ENCODE peak calls at places on chromosomes 3 and 15, in eight cellular contexts. P, H, E, X, F, A, D and Y are unnamed samples. For H3K9me3, the result is how much of the 10 kb centered on the place peaks cover.

GRCh38 chr3:123792473-123793201 is 91.5 kb downstream of the MYLK start:
- DNase-seq in P (no peak), H (no peak), E (peak), X (peak), F (no peak), A (no peak), D (no peak), Y (no peak)

GRCh38 chr3:16183601-16184270 is 9.3 kb downstream of the GALNT15 start:
- DNase-seq in P (no peak), H (no peak), E (peak), X (peak), F (peak), A (no peak), D (peak), Y (no peak)

GRCh38 chr3:138862924-138863775 is 28.4 kb upstream of the PIK3CB start:
- DNase-seq in P (peak), H (no peak), E (peak), X (peak), F (peak), A (peak), D (peak), Y (no peak)

GRCh38 chr3:12430086-12430485 is 54.2 kb upstream of the TSEN2 start:
- DNase-seq in P (no peak), H (no peak), E (no peak), X (no peak), F (no peak), A (no peak), D (no peak), Y (no peak)

GRCh38 chr3:61565569-61565968 is 4.2 kb downstream of the PTPRG start:
- DNase-seq in P (no peak), H (no peak), E (no peak), X (no peak), F (no peak), A (no peak), D (no peak), Y (no peak)

GRCh38 chr15:33735637-33736247 is 232.6 kb upstream of the CHRM5 start:
- DNase-seq in P (no peak), H (peak), E (peak), X (peak), F (no peak), A (peak), D (peak), Y (no peak)

GRCh38 chr3:13846716-13847570 is 32.9 kb downstream of the WNT7A start:
- DNase-seq in P (no peak), H (no peak), E (no peak), X (no peak), F (no peak), A (no peak), D (no peak), Y (no peak)

GRCh38 chr15:74428970-74429783 is 4.6 kb downstream of the SEMA7A start:
- DNase-seq in P (no peak), H (no peak), E (no peak), X (no peak), F (no peak), A (no peak), D (no peak), Y (no peak)

GRCh38 chr3:135170732-135171131 is 375.7 kb downstream of the EPHB1 start:
- DNase-seq in P (no peak), H (no peak), E (no peak), X (no peak), F (no peak), A (no peak), D (no peak), Y (no peak)

GRCh38 chr3:72380711-72381508 is 467.3 kb downstream of the SHQ1 start:
- DNase-seq in P (no peak), H (no peak), E (no peak), X (no peak), F (no peak), A (no peak), D (no peak), Y (no peak)

GRCh38 chr15:89495638-89496145 is 691 bp downstream of the RHCG start:
- DNase-seq in P (no peak), H (no peak), E (no peak), X (no peak), F (no peak), A (no peak), D (no peak), Y (no peak)

GRCh38 chr3:81723732-81724313 is 37.6 kb downstream of the GBE1 start:
- DNase-seq in P (no peak), H (peak), E (peak), X (peak), F (no peak), A (no peak), D (peak), Y (no peak)

GRCh38 chr3:159844801-159845261 is 143.8 kb upstream of the IL12A start:
- DNase-seq in P (no peak), H (no peak), E (peak), X (no peak), F (no peak), A (no peak), D (no peak), Y (no peak)

GRCh38 chr3:170585008-170585936 is 603 bp downstream of the SLC7A14 start:
- DNase-seq in P (no peak), H (peak), E (peak), X (no peak), F (no peak), A (no peak), D (no peak), Y (no peak)

GRCh38 chr3:170584585-170585007 is 1.3 kb downstream of the SLC7A14 start:
- DNase-seq in P (peak), H (peak), E (peak), X (peak), F (peak), A (peak), D (peak), Y (no peak)

GRCh38 chr3:170589113-170589512 is 3.2 kb upstream of the SLC7A14 start:
- DNase-seq in P (no peak), H (peak), E (no peak), X (no peak), F (no peak), A (no peak), D (no peak), Y (no peak)

GRCh38 chr3:170585937-170586310 is at the start of gene SLC7A14:
- DNase-seq in P (no peak), H (peak), E (peak), X (no peak), F (no peak), A (no peak), D (no peak), Y (no peak)
- H3K4me3 ChIP-seq in P (peak), H (peak), E (peak), X (peak), F (no peak), A (peak), D (peak), Y (no peak)

DNA sequence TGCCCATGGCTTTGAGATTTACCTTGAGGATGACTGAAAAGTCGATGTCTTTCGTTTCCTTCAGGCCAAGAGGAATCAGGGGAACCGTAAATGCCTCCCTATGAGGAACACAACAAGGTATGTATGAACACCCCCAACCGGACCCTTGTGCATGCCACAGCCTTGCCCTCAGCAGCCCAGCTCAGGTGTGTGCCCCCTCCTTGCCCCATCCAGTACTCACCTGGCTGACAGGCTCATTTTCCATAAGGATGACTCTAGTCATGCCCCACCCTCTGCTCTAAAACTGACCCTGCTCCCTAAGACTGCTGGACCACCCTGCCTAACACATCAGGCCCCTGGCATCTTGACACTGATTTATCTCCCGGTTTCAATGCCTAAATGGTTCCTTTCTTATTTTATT is 270.0 kb downstream of the GOLGA6L6 start:
- DNase-seq in P (no peak), H (no peak), E (no peak), X (no peak), F (no peak), A (no peak), D (no peak), Y (no peak)
- H3K9me3 ChIP-seq in P (under half), H (under half), E (under half), X (under half), F (under half), A (half or more), D (under half), Y (under half)

GRCh38 chr3:66133050-66133757 is 87.6 kb upstream of the SLC25A26 start:
- DNase-seq in P (no peak), H (no peak), E (peak), X (peak), F (no peak), A (no peak), D (no peak), Y (no peak)
- H3K4me3 ChIP-seq in P (no peak), H (no peak), E (no peak), X (no peak), F (no peak), A (no peak), D (no peak), Y (no peak)

GRCh38 chr3:52723935-52724334 is 18.0 kb downstream of the SPCS1 start:
- DNase-seq in P (no peak), H (no peak), E (no peak), X (no peak), F (no peak), A (no peak), D (no peak), Y (no peak)

GRCh38 chr3:52721742-52722033 is 15.8 kb downstream of the SPCS1 start:
- DNase-seq in P (no peak), H (no peak), E (no peak), X (no peak), F (no peak), A (no peak), D (no peak), Y (no peak)

GRCh38 chr3:52722491-52722890 is 16.6 kb downstream of the SPCS1 start:
- DNase-seq in P (no peak), H (no peak), E (no peak), X (no peak), F (no peak), A (no peak), D (no peak), Y (no peak)

GRCh38 chr3:52721002-52721741 is 15.3 kb downstream of the SPCS1 start:
- DNase-seq in P (no peak), H (no peak), E (peak), X (no peak), F (no peak), A (no peak), D (no peak), Y (no peak)

DNA sequence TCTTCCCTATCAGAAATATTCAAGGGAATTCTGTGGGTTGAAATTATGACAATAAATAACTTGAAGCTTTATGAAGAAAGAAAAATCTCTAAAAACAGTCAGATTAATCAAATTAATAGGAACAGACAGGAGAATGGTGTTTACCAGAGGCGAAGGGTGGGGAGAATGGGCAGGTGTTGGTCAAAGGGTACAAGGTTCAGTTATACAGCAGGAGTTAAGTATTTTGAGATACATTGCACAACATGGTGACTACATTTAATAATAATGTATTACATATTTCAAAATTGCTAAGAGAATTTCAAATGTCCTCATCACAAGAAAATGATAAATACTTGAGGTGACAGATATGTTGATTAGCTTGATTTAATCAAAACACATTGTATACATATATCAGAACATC is 18.6 kb downstream of the SPCS1 start:
- DNase-seq in P (no peak), H (no peak), E (no peak), X (no peak), F (no peak), A (no peak), D (no peak), Y (no peak)
- H3K9me3 ChIP-seq in P (under half), H (under half), E (under half), X (under half), F (under half), A (under half), D (under half), Y (under half)

DNA sequence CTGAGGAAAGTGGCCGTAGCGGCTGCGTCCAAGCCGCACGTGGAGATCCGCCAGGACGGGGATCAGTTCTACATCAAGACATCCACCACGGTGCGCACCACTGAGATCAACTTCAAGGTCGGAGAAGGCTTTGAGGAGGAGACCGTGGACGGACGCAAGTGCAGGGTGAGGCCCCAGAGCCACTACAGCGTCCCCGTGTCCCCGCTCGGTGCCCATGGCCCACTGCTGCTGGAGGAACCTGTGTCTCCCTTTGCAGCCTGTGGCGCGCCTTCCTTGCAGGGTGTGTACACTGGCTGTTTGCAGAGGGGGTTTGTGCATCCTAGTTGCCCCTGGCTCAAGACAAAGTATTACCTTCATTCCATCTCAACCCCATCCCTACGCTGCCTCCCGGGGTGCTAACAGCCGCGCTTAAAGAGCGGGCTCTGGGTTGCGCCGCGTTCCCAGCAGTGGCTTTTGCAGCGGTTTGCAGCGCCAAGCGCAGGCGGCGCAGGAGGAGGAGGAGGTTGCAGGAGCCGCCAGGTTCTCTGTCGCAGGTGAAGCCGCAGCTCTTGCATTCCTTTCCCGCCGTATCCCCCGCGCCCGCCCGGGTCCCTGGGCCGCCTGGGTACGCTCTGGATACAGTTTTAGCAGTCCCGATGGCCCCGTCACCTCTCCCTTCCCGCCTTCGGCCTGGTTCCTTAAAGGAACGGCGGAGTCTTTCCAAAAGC is 1.1 kb downstream of the CRABP1 start:
- DNase-seq in P (no peak), H (no peak), E (no peak), X (no peak), F (no peak), A (no peak), D (no peak), Y (no peak)
- H3K4me3 ChIP-seq in P (no peak), H (peak), E (no peak), X (no peak), F (no peak), A (no peak), D (no peak), Y (no peak)

GRCh38 chr15:27722102-27722501 is 377.0 kb downstream of the OCA2 start:
- DNase-seq in P (no peak), H (no peak), E (no peak), X (no peak), F (no peak), A (no peak), D (no peak), Y (no peak)

GRCh38 chr15:27730878-27731277 is 368.2 kb downstream of the OCA2 start:
- DNase-seq in P (no peak), H (no peak), E (no peak), X (peak), F (no peak), A (no peak), D (no peak), Y (no peak)

DNA sequence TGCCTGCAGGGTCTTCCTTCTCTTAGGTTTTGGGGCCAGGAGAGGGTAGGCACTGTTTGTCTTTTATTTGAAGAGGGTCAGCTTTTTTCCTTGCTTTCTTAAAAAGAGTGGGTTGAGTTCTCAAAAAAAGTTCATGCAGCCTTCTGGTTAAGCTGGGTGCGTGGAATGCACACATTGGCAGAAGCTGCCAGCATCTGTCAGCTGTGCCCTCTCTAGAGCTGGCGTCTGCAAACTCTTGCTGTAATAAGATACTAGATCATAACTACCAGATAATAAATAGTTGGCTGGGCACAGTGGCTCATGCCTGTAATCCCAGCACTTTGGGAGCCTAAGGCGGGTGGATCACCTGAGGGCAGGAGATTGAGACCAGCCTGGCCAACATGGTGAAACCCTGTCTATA is 373.4 kb downstream of the OCA2 start:
- DNase-seq in P (no peak), H (no peak), E (no peak), X (no peak), F (no peak), A (no peak), D (no peak), Y (no peak)
- H3K9me3 ChIP-seq in P (under half), H (under half), E (under half), X (under half), F (under half), A (under half), D (under half), Y (under half)

GRCh38 chr15:62060116-62060895 is at the start of gene VPS13C:
- DNase-seq in P (peak), H (peak), E (peak), X (peak), F (peak), A (peak), D (peak), Y (peak)

GRCh38 chr15:62060896-62061280 is 641 bp upstream of the VPS13C start:
- DNase-seq in P (no peak), H (no peak), E (no peak), X (no peak), F (no peak), A (no peak), D (no peak), Y (no peak)

GRCh38 chr15:62059108-62059817 is 984 bp downstream of the VPS13C start:
- DNase-seq in P (no peak), H (no peak), E (peak), X (no peak), F (no peak), A (no peak), D (no peak), Y (no peak)

GRCh38 chr15:62058327-62059028 is 1.8 kb downstream of the VPS13C start:
- DNase-seq in P (no peak), H (no peak), E (no peak), X (no peak), F (no peak), A (no peak), D (no peak), Y (no peak)

GRCh38 chr15:62059818-62060115 is 480 bp downstream of the VPS13C start:
- DNase-seq in P (peak), H (peak), E (peak), X (peak), F (peak), A (peak), D (peak), Y (peak)
- H3K4me3 ChIP-seq in P (peak), H (peak), E (peak), X (peak), F (peak), A (peak), D (peak), Y (peak)